ENCODE peak calls at places on chromosomes 13 and 19, in seven cellular contexts. P is stromal cell of bone marrow; O is spleen; Q is thyroid gland; L is CD8-positive, alpha-beta memory T cell; T is activated CD8-positive, alpha-beta memory T cell treated with anti-CD3 and anti-CD28 coated beads for 24 hours; J is AG08396. K is an unnamed sample.

GRCh38 chr13:87235621-87236020 is 435.6 kb upstream of the SLITRK5 start:
- DNase-seq in P (no peak), O (no peak), Q (no peak), L (no peak), T (no peak), J (no peak), K (peak)

GRCh38 chr13:110913911-110914292 is 967 bp downstream of the ANKRD10 start:
- DNase-seq in P (peak), O (no peak), Q (no peak), L (no peak), T (no peak), J (no peak), K (no peak)

GRCh38 chr13:110436786-110437370 is 124.6 kb downstream of the RAB20 start:
- DNase-seq in P (no peak), O (no peak), Q (no peak), L (no peak), T (no peak), J (no peak), K (no peak)

GRCh38 chr19:52237771-52238400 is 31.5 kb upstream of the ZNF766 start:
- DNase-seq in P (peak), O (peak), Q (peak), L (peak), T (peak), J (peak), K (no peak)

GRCh38 chr13:101058841-101059240 is 357.5 kb downstream of the NALCN start:
- DNase-seq in P (no peak), O (no peak), Q (no peak), L (no peak), T (no peak), J (no peak), K (no peak)

GRCh38 chr19:46181386-46181774 is 33.3 kb downstream of the IGFL2 start:
- DNase-seq in P (peak), O (no peak), Q (peak), L (no peak), T (no peak), J (no peak), K (peak)

GRCh38 chr13:92549275-92549674 is 677.3 kb upstream of the GPC6 start:
- DNase-seq in P (no peak), O (no peak), Q (no peak), L (no peak), T (no peak), J (no peak), K (no peak)

GRCh38 chr13:111165189-111165588 is 50.1 kb downstream of the ARHGEF7 start:
- DNase-seq in P (no peak), O (no peak), Q (no peak), L (no peak), T (no peak), J (no peak), K (no peak)

GRCh38 chr13:110349239-110349638 is 42.2 kb downstream of the COL4A2 start:
- DNase-seq in P (no peak), O (no peak), Q (no peak), L (no peak), T (no peak), J (no peak), K (no peak)

GRCh38 chr13:78133511-78133910 is 214.9 kb upstream of the EDNRB start:
- DNase-seq in P (no peak), O (no peak), Q (no peak), L (no peak), T (no peak), J (no peak), K (no peak)

GRCh38 chr13:82187227-82187626 is 1695.0 kb downstream of the SLITRK1 start:
- DNase-seq in P (no peak), O (no peak), Q (no peak), L (no peak), T (no peak), J (no peak), K (no peak)

GRCh38 chr19:55687281-55688172 is 12.5 kb downstream of the EPN1 start:
- DNase-seq in P (no peak), O (peak), Q (no peak), L (no peak), T (no peak), J (no peak), K (no peak)

GRCh38 chr13:51542358-51542972 is 41.8 kb upstream of the WDFY2 start:
- DNase-seq in P (no peak), O (no peak), Q (peak), L (no peak), T (no peak), J (peak), K (no peak)

GRCh38 chr13:113774177-113775107 is 15.4 kb downstream of the TMEM255B start:
- DNase-seq in P (peak), O (no peak), Q (no peak), L (no peak), T (no peak), J (peak), K (peak)

GRCh38 chr13:101258071-101258470 is 158.2 kb downstream of the NALCN start:
- DNase-seq in P (peak), O (no peak), Q (no peak), L (no peak), T (peak), J (peak), K (peak)

GRCh38 chr13:78139765-78140164 is 221.1 kb upstream of the EDNRB start:
- DNase-seq in P (no peak), O (no peak), Q (no peak), L (no peak), T (no peak), J (no peak), K (no peak)

GRCh38 chr19:1451916-1452801 is 2.2 kb downstream of the APC2 start:
- DNase-seq in P (no peak), O (no peak), Q (no peak), L (no peak), T (no peak), J (no peak), K (no peak)

GRCh38 chr13:31765441-31765840 is 26.1 kb downstream of the RXFP2 start:
- DNase-seq in P (peak), O (no peak), Q (peak), L (no peak), T (no peak), J (peak), K (peak)

GRCh38 chr19:12785431-12786011 is 5.8 kb upstream of the JUNB start:
- DNase-seq in P (no peak), O (peak), Q (no peak), L (no peak), T (no peak), J (no peak), K (no peak)

GRCh38 chr13:45047394-45048328 is 58.3 kb downstream of the GPALPP1 start:
- DNase-seq in P (peak), O (peak), Q (peak), L (peak), T (peak), J (peak), K (peak)

GRCh38 chr19:29836409-29836825 is 24.6 kb downstream of the CCNE1 start:
- DNase-seq in P (no peak), O (no peak), Q (no peak), L (no peak), T (peak), J (no peak), K (no peak)

GRCh38 chr13:32079586-32079985 is 48.0 kb downstream of the FRY start:
- DNase-seq in P (no peak), O (no peak), Q (no peak), L (no peak), T (no peak), J (no peak), K (no peak)

GRCh38 chr19:46155237-46155636 is 7.2 kb downstream of the IGFL2 start:
- DNase-seq in P (no peak), O (no peak), Q (no peak), L (no peak), T (no peak), J (no peak), K (no peak)

GRCh38 chr13:51797664-51798488 is 6.1 kb downstream of the DHRS12 start:
- DNase-seq in P (no peak), O (no peak), Q (peak), L (peak), T (no peak), J (peak), K (no peak)

GRCh38 chr13:103788061-103788652 is 721.9 kb upstream of the SLC10A2 start:
- DNase-seq in P (no peak), O (no peak), Q (no peak), L (no peak), T (no peak), J (no peak), K (no peak)